ENCODE peak calls at places on chromosomes 13 and 19, in ten cellular contexts. I, N, X, G, Y, V, K, S, L and R are unnamed samples. For H3K27me3, the result is how much of the 10 kb centered on the place peaks cover.

GRCh38 chr13:24737042-24737441 is 26.9 kb upstream of the RNF17 start:
- DNase-seq in I (no peak), N (no peak), X (no peak), G (no peak), Y (no peak), V (no peak), K (no peak), S (no peak), L (no peak), R (no peak)

GRCh38 chr13:51456510-51456909 is 3.7 kb upstream of the INTS6 start:
- DNase-seq in I (no peak), N (no peak), X (no peak), G (no peak), Y (no peak), V (no peak), K (no peak), S (no peak), L (no peak), R (no peak)

GRCh38 chr13:51453308-51453958 is 597 bp upstream of the INTS6 start:
- DNase-seq in I (no peak), N (peak), X (peak), G (no peak), Y (peak), V (peak), K (no peak), S (no peak), L (peak), R (no peak)

GRCh38 chr19:40805258-40805868 is 6.4 kb downstream of the EGLN2 start:
- DNase-seq in I (no peak), N (no peak), X (peak), G (no peak), Y (no peak), V (no peak), K (no peak), S (no peak), L (no peak), R (no peak)

GRCh38 chr19:6393982-6394412 is 1.0 kb upstream of the GTF2F1 start:
- DNase-seq in I (no peak), N (no peak), X (no peak), G (no peak), Y (no peak), V (no peak), K (no peak), S (no peak), L (no peak), R (no peak)

GRCh38 chr13:105232403-105232802 is 1303.1 kb downstream of the EFNB2 start:
- DNase-seq in I (no peak), N (no peak), X (no peak), G (no peak), Y (no peak), V (no peak), K (no peak), S (no peak), L (no peak), R (no peak)

GRCh38 chr13:95553614-95554385 is 1.3 kb downstream of the CLDN10 start:
- DNase-seq in I (peak), N (no peak), X (no peak), G (no peak), Y (no peak), V (no peak), K (no peak), S (no peak), L (no peak), R (no peak)

GRCh38 chr19:16571689-16572331 is 405 bp downstream of the SLC35E1 start:
- DNase-seq in I (peak), N (no peak), X (peak), G (peak), Y (no peak), V (no peak), K (no peak), S (no peak), L (no peak), R (peak)

GRCh38 chr13:31050486-31051400 is 111.0 kb downstream of the HSPH1 start:
- DNase-seq in I (no peak), N (peak), X (no peak), G (peak), Y (no peak), V (no peak), K (no peak), S (no peak), L (no peak), R (no peak)

GRCh38 chr13:98327326-98328314 is 150.6 kb upstream of the RNF113B start:
- DNase-seq in I (no peak), N (no peak), X (no peak), G (peak), Y (no peak), V (no peak), K (no peak), S (peak), L (no peak), R (no peak)

GRCh38 chr19:35995655-35995993 is 636 bp downstream of the SDHAF1 start:
- DNase-seq in I (no peak), N (peak), X (peak), G (peak), Y (peak), V (peak), K (no peak), S (no peak), L (no peak), R (peak)

GRCh38 chr13:42997381-42997780 is 5.3 kb upstream of the EPSTI1 start:
- DNase-seq in I (no peak), N (no peak), X (no peak), G (peak), Y (no peak), V (no peak), K (no peak), S (no peak), L (no peak), R (no peak)

GRCh38 chr13:26075498-26075897 is 23.7 kb upstream of the SHISA2 start:
- DNase-seq in I (no peak), N (no peak), X (no peak), G (no peak), Y (no peak), V (no peak), K (no peak), S (no peak), L (no peak), R (no peak)

GRCh38 chr19:9848060-9848459 is 12.9 kb downstream of the PIN1 start:
- DNase-seq in I (no peak), N (no peak), X (no peak), G (no peak), Y (no peak), V (no peak), K (no peak), S (no peak), L (peak), R (no peak)

GRCh38 chr13:36880961-36881360 is 39.1 kb downstream of the SMAD9 start:
- DNase-seq in I (no peak), N (no peak), X (no peak), G (peak), Y (no peak), V (no peak), K (peak), S (no peak), L (no peak), R (no peak)

GRCh38 chr13:45316210-45316799 is 24.7 kb downstream of the TPT1 start:
- DNase-seq in I (no peak), N (no peak), X (no peak), G (no peak), Y (no peak), V (no peak), K (no peak), S (no peak), L (no peak), R (no peak)

GRCh38 chr13:41017153-41017552 is 2.0 kb downstream of the ELF1 start:
- DNase-seq in I (no peak), N (no peak), X (peak), G (no peak), Y (no peak), V (no peak), K (no peak), S (no peak), L (no peak), R (no peak)

GRCh38 chr19:19256072-19256969 is 16.8 kb downstream of the TM6SF2 start:
- DNase-seq in I (no peak), N (no peak), X (peak), G (no peak), Y (no peak), V (no peak), K (no peak), S (no peak), L (no peak), R (no peak)

GRCh38 chr13:72384879-72385278 is 342.6 kb downstream of the MZT1 start:
- DNase-seq in I (peak), N (no peak), X (no peak), G (peak), Y (no peak), V (no peak), K (no peak), S (no peak), L (no peak), R (no peak)

GRCh38 chr19:50535672-50536071 is 22.0 kb upstream of the ASPDH start:
- DNase-seq in I (no peak), N (no peak), X (no peak), G (no peak), Y (no peak), V (no peak), K (no peak), S (no peak), L (no peak), R (no peak)

GRCh38 chr13:30895773-30896172 is 10.3 kb upstream of the MEDAG start:
- DNase-seq in I (peak), N (peak), X (no peak), G (peak), Y (peak), V (peak), K (peak), S (peak), L (no peak), R (no peak)

GRCh38 chr13:83929147-83929546 is 46.9 kb upstream of the SLITRK1 start:
- DNase-seq in I (no peak), N (no peak), X (no peak), G (no peak), Y (no peak), V (no peak), K (no peak), S (no peak), L (no peak), R (no peak)

GRCh38 chr13:43878897-43879322 is 630 bp downstream of the CCDC122 start:
- DNase-seq in I (peak), N (peak), X (peak), G (peak), Y (peak), V (peak), K (peak), S (peak), L (no peak), R (no peak)

GRCh38 chr19:39823693-39824092 is 10.3 kb downstream of the DYRK1B start:
- DNase-seq in I (no peak), N (no peak), X (no peak), G (no peak), Y (no peak), V (no peak), K (no peak), S (no peak), L (no peak), R (no peak)

GRCh38 chr13:96993660-96994029 is 631 bp downstream of the OXGR1 start:
- DNase-seq in I (peak), N (no peak), X (no peak), G (no peak), Y (no peak), V (no peak), K (no peak), S (no peak), L (no peak), R (no peak)

GRCh38 chr13:22936228-22936627 is 244.6 kb upstream of the SGCG start:
- DNase-seq in I (no peak), N (no peak), X (no peak), G (no peak), Y (no peak), V (no peak), K (no peak), S (no peak), L (no peak), R (no peak)

GRCh38 chr19:46224773-46225172 is 4.8 kb upstream of the IGFL1 start:
- DNase-seq in I (no peak), N (no peak), X (no peak), G (no peak), Y (no peak), V (no peak), K (no peak), S (no peak), L (no peak), R (no peak)

GRCh38 chr19:41323023-41323422 is 13.1 kb downstream of the CCDC97 start:
- DNase-seq in I (no peak), N (no peak), X (no peak), G (peak), Y (peak), V (peak), K (no peak), S (peak), L (no peak), R (peak)

GRCh38 chr19:10419200-10419645 is 1.1 kb upstream of the PDE4A start:
- DNase-seq in I (no peak), N (no peak), X (no peak), G (no peak), Y (no peak), V (no peak), K (no peak), S (no peak), L (no peak), R (peak)

GRCh38 chr13:66657165-66657895 is 572.8 kb downstream of the PCDH9 start:
- DNase-seq in I (peak), N (no peak), X (peak), G (peak), Y (peak), V (peak), K (peak), S (peak), L (no peak), R (peak)

GRCh38 chr13:43368003-43368402 is 344.6 kb downstream of the DNAJC15 start:
- DNase-seq in I (no peak), N (no peak), X (peak), G (peak), Y (no peak), V (no peak), K (no peak), S (no peak), L (peak), R (peak)

GRCh38 chr19:36771275-36772231 is 1.1 kb downstream of the ZNF850 start:
- DNase-seq in I (peak), N (peak), X (peak), G (peak), Y (peak), V (peak), K (no peak), S (peak), L (no peak), R (peak)

GRCh38 chr19:33498391-33499000 is 23.1 kb downstream of the PEPD start:
- DNase-seq in I (no peak), N (no peak), X (no peak), G (no peak), Y (no peak), V (no peak), K (no peak), S (no peak), L (no peak), R (no peak)

GRCh38 chr13:32984857-32985626 is 31.2 kb upstream of the KL start:
- DNase-seq in I (peak), N (no peak), X (no peak), G (peak), Y (no peak), V (no peak), K (no peak), S (peak), L (no peak), R (peak)

DNA sequence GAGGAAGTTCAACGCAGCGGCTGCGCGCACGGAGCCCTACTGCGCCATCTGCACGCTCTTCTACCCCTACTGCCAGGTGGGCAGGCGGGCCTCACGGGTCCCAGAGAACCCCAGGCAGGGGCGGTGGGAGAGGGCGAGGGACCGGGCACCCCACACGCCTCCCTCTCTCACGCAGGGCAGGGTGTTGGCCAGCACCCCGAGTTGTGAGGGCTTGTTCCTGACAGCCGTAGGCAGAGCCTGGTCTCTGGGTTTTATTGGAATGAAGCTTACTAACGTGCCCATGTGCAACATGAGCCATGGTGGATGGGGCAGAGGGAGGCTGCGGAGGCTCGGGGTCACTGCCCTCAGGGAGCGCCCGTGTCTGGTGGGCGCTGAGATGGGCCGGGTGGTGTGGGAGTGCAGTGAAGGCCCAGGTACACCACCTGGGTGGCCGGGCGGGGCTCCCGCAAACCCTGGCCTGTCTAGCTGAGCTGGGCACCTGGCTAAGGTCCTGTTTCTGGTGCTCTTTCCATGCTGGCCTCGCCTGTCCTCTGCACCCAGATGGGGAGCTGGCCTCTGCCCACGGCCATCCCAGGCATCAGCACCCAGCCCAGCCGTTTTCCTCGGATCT is 165.2 kb downstream of the KDM4B start:
- DNase-seq in I (no peak), N (no peak), X (no peak), G (no peak), Y (no peak), V (no peak), K (no peak), S (no peak), L (no peak), R (no peak)
- H3K27me3 ChIP-seq in I (under half), N (under half), X (under half), G (under half), Y (under half), V (under half), K (under half), S (under half), L (under half), R (under half)

DNA sequence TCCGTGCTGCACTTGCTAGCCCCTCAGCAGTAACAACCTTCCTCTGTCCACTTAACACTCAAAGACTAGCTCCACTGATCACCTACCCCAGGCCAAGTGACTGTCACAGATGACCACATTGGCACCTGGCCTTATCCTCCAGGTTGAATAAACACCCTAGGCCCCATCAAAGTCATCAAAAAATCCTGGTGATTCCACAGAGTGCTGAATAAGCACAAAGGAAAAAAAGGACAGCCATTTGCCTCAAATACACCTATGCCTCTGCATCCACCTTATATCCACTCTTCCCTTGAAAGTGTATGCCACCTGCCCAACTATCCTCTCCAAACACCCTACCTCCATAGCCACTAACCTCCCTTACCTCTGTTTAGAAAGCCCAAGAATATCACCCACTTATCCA is 2.7 kb downstream of the ZNF154 start:
- DNase-seq in I (no peak), N (no peak), X (no peak), G (no peak), Y (no peak), V (no peak), K (no peak), S (no peak), L (no peak), R (no peak)
- H3K27me3 ChIP-seq in I (under half), N (under half), X (under half), G (under half), Y (under half), V (under half), K (under half), S (under half), L (under half), R (under half)

DNA sequence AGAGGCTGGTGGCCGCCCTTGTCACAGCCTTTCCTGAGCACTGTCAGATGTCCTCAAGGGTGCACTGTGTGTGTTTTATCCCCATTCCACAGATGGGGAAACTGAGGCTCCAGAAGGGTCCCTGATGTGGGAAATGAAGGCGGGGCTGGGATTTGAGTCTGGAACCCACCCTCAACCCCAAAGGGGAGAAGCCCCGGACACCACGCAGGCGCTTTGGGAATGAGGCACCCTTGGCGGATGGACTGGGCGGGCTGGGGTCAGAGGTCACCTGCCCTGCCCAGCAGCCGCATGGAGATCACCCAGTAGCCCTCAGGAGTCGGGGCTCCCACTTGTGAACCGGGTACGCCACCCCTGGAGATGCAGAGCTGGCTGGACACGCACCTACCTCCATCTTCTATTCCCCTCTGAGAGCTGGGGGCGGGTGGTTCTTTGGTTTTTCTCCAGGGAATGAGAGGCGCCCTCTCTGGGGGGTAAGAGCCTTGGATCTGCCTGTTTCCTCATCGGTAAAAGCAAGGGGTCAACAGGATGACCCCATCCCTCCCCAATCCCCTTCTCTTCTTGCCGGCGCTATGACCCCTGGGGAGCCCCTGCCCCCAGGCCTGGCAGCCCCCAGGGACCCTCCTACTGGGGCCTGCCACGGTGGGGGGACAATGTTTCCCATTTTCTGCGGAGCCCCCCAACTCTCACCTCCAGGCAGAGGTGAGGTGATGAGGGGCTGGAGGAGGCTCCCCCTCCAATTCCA is 8.3 kb upstream of the ONECUT3 start:
- DNase-seq in I (no peak), N (no peak), X (no peak), G (no peak), Y (no peak), V (no peak), K (no peak), S (no peak), L (no peak), R (no peak)
- H3K27me3 ChIP-seq in I (under half), N (half or more), X (under half), G (under half), Y (half or more), V (under half), K (under half), S (under half), L (under half), R (under half)

GRCh38 chr19:7784856-7785255 is 21.8 kb downstream of the CLEC4M start:
- DNase-seq in I (no peak), N (no peak), X (no peak), G (no peak), Y (no peak), V (no peak), K (no peak), S (no peak), L (no peak), R (no peak)
- H3K27me3 ChIP-seq in I (under half), N (half or more), X (under half), G (under half), Y (half or more), V (under half), K (under half), S (under half), L (under half), R (half or more)

DNA sequence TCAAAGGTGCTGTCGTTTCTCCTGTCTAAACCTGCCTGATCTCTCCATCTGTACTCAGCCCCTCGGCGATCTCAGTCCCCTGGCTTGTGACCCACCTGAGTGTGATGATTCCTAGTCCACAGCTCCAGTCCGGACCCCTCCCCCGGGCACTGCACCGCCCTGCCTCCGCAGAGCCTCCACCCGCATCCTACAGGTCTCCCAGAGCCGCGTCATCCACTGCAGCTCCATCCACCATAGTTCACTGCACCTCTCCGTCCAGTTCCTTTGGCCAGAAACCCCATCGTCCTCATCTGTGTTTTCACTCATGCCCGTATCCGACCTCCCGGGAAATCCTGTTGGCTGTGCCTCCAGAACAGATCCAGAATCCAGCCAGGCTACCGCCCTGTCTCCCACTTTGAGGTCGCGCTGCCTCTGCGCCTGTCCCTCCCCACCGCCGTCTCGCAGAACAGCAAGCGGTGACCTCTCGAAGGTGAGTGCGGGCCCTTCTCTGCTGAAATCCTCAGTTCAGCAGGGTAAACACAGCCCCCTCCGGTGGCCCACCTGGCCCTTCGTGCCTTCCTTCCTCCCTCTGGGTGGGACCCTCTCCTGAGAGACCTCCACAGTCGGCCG is 51.9 kb upstream of the MCF2L start:
- DNase-seq in I (no peak), N (no peak), X (no peak), G (no peak), Y (no peak), V (no peak), K (no peak), S (no peak), L (no peak), R (no peak)
- H3K27me3 ChIP-seq in I (under half), N (under half), X (under half), G (under half), Y (half or more), V (under half), K (under half), S (under half), L (under half), R (under half)